ENCODE peak calls at places on chromosomes 1 and 21, in seven cellular contexts. O, Z, L, P, N, M and R are unnamed samples.

GRCh38 chr1:11444907-11445306 is 34.0 kb upstream of the DISP3 start:
- DNase-seq in O (no peak), Z (no peak), L (no peak), P (no peak), N (no peak), M (no peak), R (no peak)

GRCh38 chr1:54571803-54572202 is 23.8 kb downstream of the ACOT11 start:
- DNase-seq in O (no peak), Z (no peak), L (no peak), P (no peak), N (no peak), M (peak), R (no peak)

GRCh38 chr1:110643886-110644285 is 30.9 kb downstream of the KCNA3 start:
- DNase-seq in O (no peak), Z (no peak), L (no peak), P (no peak), N (no peak), M (no peak), R (no peak)

GRCh38 chr1:23936481-23937176 is 23.0 kb upstream of the PNRC2 start:
- DNase-seq in O (no peak), Z (no peak), L (no peak), P (no peak), N (no peak), M (no peak), R (no peak)

GRCh38 chr1:187842406-187843165 is 1013.8 kb downstream of the PLA2G4A start:
- DNase-seq in O (no peak), Z (no peak), L (no peak), P (no peak), N (no peak), M (peak), R (no peak)

GRCh38 chr1:12141533-12141855 is 25.3 kb upstream of the TNFRSF1B start:
- DNase-seq in O (no peak), Z (no peak), L (no peak), P (no peak), N (no peak), M (no peak), R (no peak)

GRCh38 chr1:36557041-36558000 is 74.6 kb upstream of the CSF3R start:
- DNase-seq in O (no peak), Z (peak), L (no peak), P (no peak), N (no peak), M (no peak), R (no peak)

GRCh38 chr1:56516539-56517252 is 62.7 kb downstream of the PLPP3 start:
- DNase-seq in O (peak), Z (no peak), L (no peak), P (no peak), N (no peak), M (peak), R (peak)

GRCh38 chr1:143698016-143698415 is 273.8 kb downstream of the FAM72C start:
- DNase-seq in O (peak), Z (peak), L (peak), P (no peak), N (no peak), M (peak), R (no peak)

GRCh38 chr1:10835423-10836421 is 39.3 kb upstream of the CASZ1 start:
- DNase-seq in O (peak), Z (no peak), L (peak), P (no peak), N (no peak), M (peak), R (no peak)

GRCh38 chr1:183652107-183652506 is 1.0 kb downstream of the APOBEC4 start:
- DNase-seq in O (no peak), Z (no peak), L (peak), P (no peak), N (no peak), M (no peak), R (no peak)

GRCh38 chr21:45388011-45388521 is 16.9 kb upstream of the COL18A1 start:
- DNase-seq in O (no peak), Z (no peak), L (no peak), P (no peak), N (no peak), M (no peak), R (no peak)

GRCh38 chr1:66386712-66387111 is 147.2 kb upstream of the SGIP1 start:
- DNase-seq in O (no peak), Z (no peak), L (no peak), P (no peak), N (no peak), M (no peak), R (no peak)

GRCh38 chr1:233087001-233087881 is 136.8 kb downstream of the NTPCR start:
- DNase-seq in O (no peak), Z (no peak), L (no peak), P (no peak), N (no peak), M (peak), R (no peak)

GRCh38 chr1:229127301-229127700 is 143.6 kb upstream of the RAB4A start:
- DNase-seq in O (no peak), Z (no peak), L (peak), P (no peak), N (no peak), M (peak), R (no peak)

GRCh38 chr1:53586765-53587164 is 127.6 kb downstream of the DMRTB1 start:
- DNase-seq in O (no peak), Z (no peak), L (no peak), P (no peak), N (no peak), M (no peak), R (peak)

GRCh38 chr1:39491146-39491921 is at the start of gene BMP8A:
- DNase-seq in O (peak), Z (peak), L (peak), P (peak), N (no peak), M (peak), R (no peak)

GRCh38 chr1:11806307-11806936 is 431 bp downstream of the CLCN6 start:
- DNase-seq in O (peak), Z (peak), L (no peak), P (peak), N (no peak), M (peak), R (no peak)